ENCODE peak calls at places on chromosomes 16 and 17, in five cellular contexts. M is H1; U is kidney tubule cell; B is colonic mucosa; V is activated CD4-positive, CD25-positive, alpha-beta regulatory T cell treated with anti-CD3 and anti-CD28 coated beads, Interleukin-2, amount 50 U/mL, for 16 hours. E is an unnamed sample.

GRCh38 chr17:53818894-53819293 is 3.8 kb upstream of the KIF2B start:
- DNase-seq in M (no peak), U (no peak), B (no peak), V (no peak), E (no peak)

GRCh38 chr17:50062323-50063243 is 6.7 kb downstream of the ITGA3 start:
- DNase-seq in M (no peak), U (peak), B (peak), V (no peak), E (no peak)

GRCh38 chr17:79655672-79656290 is 44.9 kb upstream of the RBFOX3 start:
- DNase-seq in M (peak), U (no peak), B (peak), V (no peak), E (no peak)

GRCh38 chr17:35254107-35254802 is 11.4 kb downstream of the SLFN5 start:
- DNase-seq in M (no peak), U (peak), B (peak), V (no peak), E (peak)

GRCh38 chr17:43839670-43840101 is 6.7 kb upstream of the MPP3 start:
- DNase-seq in M (no peak), U (peak), B (peak), V (no peak), E (no peak)

GRCh38 chr16:12716658-12717057 is 87.0 kb downstream of the CPPED1 start:
- DNase-seq in M (no peak), U (no peak), B (no peak), V (no peak), E (no peak)

GRCh38 chr17:40817103-40817682 is 5.2 kb downstream of the KRT10 start:
- DNase-seq in M (no peak), U (no peak), B (no peak), V (no peak), E (no peak)

GRCh38 chr17:17874478-17874877 is 37.7 kb upstream of the SREBF1 start:
- DNase-seq in M (no peak), U (peak), B (no peak), V (no peak), E (no peak)

GRCh38 chr17:348692-349425 is 3.7 kb downstream of the RPH3AL start:
- DNase-seq in M (no peak), U (peak), B (peak), V (no peak), E (no peak)

GRCh38 chr17:79201119-79201518 is 126.5 kb downstream of the ENGASE start:
- DNase-seq in M (no peak), U (no peak), B (no peak), V (no peak), E (no peak)

GRCh38 chr17:45816966-45817365 is 27.7 kb upstream of the SPPL2C start:
- DNase-seq in M (no peak), U (no peak), B (no peak), V (no peak), E (no peak)

GRCh38 chr17:21183468-21183867 is 30.5 kb downstream of the TMEM11 start:
- DNase-seq in M (no peak), U (no peak), B (no peak), V (no peak), E (no peak)

GRCh38 chr17:73228748-73229236 is 32.9 kb downstream of the CPSF4L start:
- DNase-seq in M (no peak), U (peak), B (peak), V (no peak), E (peak)

GRCh38 chr17:77636835-77637806 is 321.4 kb upstream of the TNRC6C start:
- DNase-seq in M (no peak), U (no peak), B (no peak), V (no peak), E (no peak)

GRCh38 chr16:63617047-63617989 is 1504.5 kb downstream of the CDH11 start:
- DNase-seq in M (no peak), U (peak), B (peak), V (no peak), E (no peak)

GRCh38 chr17:50272246-50272645 is 2.0 kb upstream of the TMEM92 start:
- DNase-seq in M (peak), U (no peak), B (no peak), V (no peak), E (no peak)

GRCh38 chr16:1707193-1707790 is 1.3 kb downstream of the MAPK8IP3 start:
- DNase-seq in M (no peak), U (peak), B (no peak), V (no peak), E (no peak)

GRCh38 chr16:57479422-57480126 is 6.7 kb downstream of the DOK4 start:
- DNase-seq in M (peak), U (peak), B (peak), V (no peak), E (no peak)

GRCh38 chr16:30494028-30494427 is 21.5 kb downstream of the ITGAL start:
- DNase-seq in M (no peak), U (no peak), B (no peak), V (no peak), E (no peak)

GRCh38 chr17:27281438-27281837 is 12.5 kb upstream of the WSB1 start:
- DNase-seq in M (no peak), U (no peak), B (no peak), V (no peak), E (no peak)

GRCh38 chr17:41442772-41443171 is 2.0 kb upstream of the KRT38 start:
- DNase-seq in M (no peak), U (peak), B (no peak), V (no peak), E (peak)

GRCh38 chr17:8122923-8123694 is 797 bp downstream of the HES7 start:
- DNase-seq in M (peak), U (peak), B (peak), V (no peak), E (no peak)

GRCh38 chr17:27760069-27760885 is 40.1 kb downstream of the NOS2 start:
- DNase-seq in M (peak), U (peak), B (peak), V (peak), E (no peak)

GRCh38 chr16:75455677-75456076 is 8.8 kb downstream of the TMEM170A start:
- DNase-seq in M (no peak), U (no peak), B (no peak), V (no peak), E (no peak)

E was measured in GM04503.